ENCODE peak calls at places on chromosomes 2 and 18, in nine cellular contexts. T is esophagus squamous epithelium, C is breast epithelium, Z is brain microvascular endothelial cell, I is Panc1, U is neural progenitor cell, P is adrenal gland, A is NT2/D1, X is adipocyte. E is an unnamed sample.

GRCh38 chr2:42618972-42619371 is 50.5 kb downstream of the MTA3 start:
- DNase-seq in T (no peak), C (no peak), Z (peak; percentile 79), I (no peak), U (no peak), P (no peak), A (no peak), X (peak; percentile 77), E (no peak)

GRCh38 chr2:122627388-122627787 is 871.9 kb downstream of the TSN start:
- DNase-seq in T (no peak), C (no peak), Z (peak; percentile 37), I (no peak), U (no peak), P (no peak), A (no peak), X (no peak), E (no peak)

GRCh38 chr2:158599609-158600008 is 142.9 kb downstream of the PKP4 start:
- DNase-seq in T (no peak), C (no peak), Z (peak; percentile 8), I (no peak), U (no peak), P (no peak), A (no peak), X (no peak), E (no peak)

GRCh38 chr18:59867337-59868104 is 32.3 kb upstream of the PMAIP1 start:
- DNase-seq in T (no peak), C (no peak), Z (no peak), I (no peak), U (no peak), P (no peak), A (no peak), X (peak; percentile 51), E (no peak)

GRCh38 chr2:226515344-226516055 is 284.1 kb downstream of the IRS1 start:
- DNase-seq in T (no peak), C (no peak), Z (no peak), I (no peak), U (no peak), P (no peak), A (no peak), X (peak; percentile 76), E (no peak)

GRCh38 chr2:136238552-136239346 is 120.8 kb upstream of the CXCR4 start:
- DNase-seq in T (no peak), C (no peak), Z (peak; percentile 56), I (peak; percentile 8), U (peak; percentile 33), P (no peak), A (no peak), X (peak; percentile 3), E (no peak)

GRCh38 chr18:5296706-5297320 is 1.3 kb upstream of the ZBTB14 start:
- DNase-seq in T (peak; percentile 47), C (peak; percentile 82), Z (peak; percentile 78), I (peak; percentile 36), U (peak; percentile 91), P (peak; percentile 90), A (peak; percentile 81), X (peak; percentile 92), E (peak; percentile 90)

GRCh38 chr2:75602724-75603342 is 42.1 kb upstream of the EVA1A start:
- DNase-seq in T (no peak), C (no peak), Z (peak; percentile 82), I (no peak), U (no peak), P (no peak), A (no peak), X (peak; percentile 93), E (no peak)

GRCh38 chr2:79860233-79861058 is 347.6 kb downstream of the CTNNA2 start:
- DNase-seq in T (no peak), C (no peak), Z (no peak), I (no peak), U (peak; percentile 61), P (no peak), A (peak; percentile 35), X (peak; percentile 53), E (no peak)

GRCh38 chr2:64284751-64285150 is 140.5 kb upstream of the PELI1 start:
- DNase-seq in T (no peak), C (no peak), Z (no peak), I (no peak), U (no peak), P (no peak), A (no peak), X (no peak), E (no peak)

GRCh38 chr2:72146357-72147302 is 1.0 kb downstream of the CYP26B1 start:
- DNase-seq in T (no peak), C (peak; percentile 49), Z (no peak), I (no peak), U (peak; percentile 48), P (peak; percentile 11), A (no peak), X (no peak), E (peak; percentile 49)

GRCh38 chr2:8514748-8515389 is 167.0 kb upstream of the ID2 start:
- DNase-seq in T (no peak), C (no peak), Z (no peak), I (no peak), U (no peak), P (no peak), A (no peak), X (no peak), E (peak; percentile 6)

GRCh38 chr2:165745916-165746315 is 48.1 kb downstream of the GALNT3 start:
- DNase-seq in T (no peak), C (no peak), Z (no peak), I (no peak), U (no peak), P (no peak), A (no peak), X (peak; percentile 70), E (no peak)

GRCh38 chr18:46096651-46097300 is 1.3 kb downstream of the ATP5F1A start:
- DNase-seq in T (no peak), C (no peak), Z (no peak), I (no peak), U (no peak), P (no peak), A (no peak), X (peak; percentile 24), E (no peak)

GRCh38 chr2:205193829-205194228 is 488.5 kb upstream of the NRP2 start:
- DNase-seq in T (no peak), C (no peak), Z (no peak), I (no peak), U (no peak), P (no peak), A (no peak), X (no peak), E (no peak)

GRCh38 chr2:112216158-112216557 is 38.7 kb downstream of the ZC3H8 start:
- DNase-seq in T (no peak), C (no peak), Z (peak; percentile 16), I (no peak), U (no peak), P (no peak), A (no peak), X (no peak), E (no peak)
- H3K36me3 ChIP-seq in T (peaks cover 41% of the 10 kb centered on the region), C (no peaks in the 10 kb centered on the region), Z (no peaks in the 10 kb centered on the region), I (no peaks in the 10 kb centered on the region), U (peaks cover 10% of the 10 kb centered on the region), P (peaks cover 14% of the 10 kb centered on the region), A (peaks cover 28% of the 10 kb centered on the region), X (peaks cover 11% of the 10 kb centered on the region), E (no peaks in the 10 kb centered on the region)

GRCh38 chr2:55840460-55840859 is 83.1 kb downstream of the EFEMP1 start:
- DNase-seq in T (no peak), C (no peak), Z (no peak), I (no peak), U (no peak), P (no peak), A (no peak), X (no peak), E (no peak)

GRCh38 chr2:55842009-55842408 is 81.6 kb downstream of the EFEMP1 start:
- DNase-seq in T (no peak), C (no peak), Z (no peak), I (no peak), U (no peak), P (no peak), A (no peak), X (no peak), E (no peak)

GRCh38 chr2:55837073-55837472 is 86.5 kb downstream of the EFEMP1 start:
- DNase-seq in T (no peak), C (no peak), Z (no peak), I (no peak), U (peak; percentile 57), P (no peak), A (peak; percentile 39), X (no peak), E (no peak)

GRCh38 chr2:55839182-55839819 is 84.3 kb downstream of the EFEMP1 start:
- DNase-seq in T (no peak), C (no peak), Z (no peak), I (peak; percentile 75), U (peak; percentile 17), P (no peak), A (no peak), X (peak; percentile 40), E (peak; percentile 55)

GRCh38 chr2:55838653-55839052 is 84.9 kb downstream of the EFEMP1 start:
- DNase-seq in T (no peak), C (no peak), Z (no peak), I (no peak), U (no peak), P (no peak), A (no peak), X (no peak), E (no peak)
- H3K36me3 ChIP-seq in T (no peaks in the 10 kb centered on the region), C (no peaks in the 10 kb centered on the region), Z (no peaks in the 10 kb centered on the region), I (no peaks in the 10 kb centered on the region), U (no peaks in the 10 kb centered on the region), P (no peaks in the 10 kb centered on the region), A (no peaks in the 10 kb centered on the region), X (no peaks in the 10 kb centered on the region), E (no peaks in the 10 kb centered on the region)

GRCh38 chr2:134435936-134436335 is 182.1 kb downstream of the MGAT5 start:
- DNase-seq in T (no peak), C (no peak), Z (no peak), I (no peak), U (no peak), P (no peak), A (no peak), X (no peak), E (no peak)

GRCh38 chr2:134433469-134433868 is 179.6 kb downstream of the MGAT5 start:
- DNase-seq in T (no peak), C (no peak), Z (no peak), I (no peak), U (no peak), P (no peak), A (no peak), X (no peak), E (no peak)

GRCh38 chr2:134433934-134434333 is 180.1 kb downstream of the MGAT5 start:
- DNase-seq in T (no peak), C (no peak), Z (no peak), I (no peak), U (no peak), P (no peak), A (no peak), X (no peak), E (no peak)

GRCh38 chr2:134436706-134437105 is 182.8 kb downstream of the MGAT5 start:
- DNase-seq in T (no peak), C (no peak), Z (peak; percentile 24), I (no peak), U (no peak), P (no peak), A (no peak), X (no peak), E (no peak)

GRCh38 chr2:134435505-134435904 is 181.6 kb downstream of the MGAT5 start:
- DNase-seq in T (no peak), C (no peak), Z (no peak), I (no peak), U (no peak), P (no peak), A (no peak), X (no peak), E (no peak)
- H3K36me3 ChIP-seq in T (peaks cover 88% of the 10 kb centered on the region), C (no peaks in the 10 kb centered on the region), Z (no peaks in the 10 kb centered on the region), I (no peaks in the 10 kb centered on the region), U (no peaks in the 10 kb centered on the region), P (no peaks in the 10 kb centered on the region), A (peaks cover 26% of the 10 kb centered on the region), X (no peaks in the 10 kb centered on the region), E (no peaks in the 10 kb centered on the region)

GRCh38 chr18:63860536-63860930 is 27.0 kb upstream of the SERPINB2 start:
- DNase-seq in T (no peak), C (no peak), Z (no peak), I (no peak), U (no peak), P (no peak), A (no peak), X (no peak), E (no peak)
- H3K36me3 ChIP-seq in T (no peaks in the 10 kb centered on the region), C (no peaks in the 10 kb centered on the region), Z (no peaks in the 10 kb centered on the region), I (no peaks in the 10 kb centered on the region), U (no peaks in the 10 kb centered on the region), P (no peaks in the 10 kb centered on the region), A (no peaks in the 10 kb centered on the region), X (no peaks in the 10 kb centered on the region), E (no peaks in the 10 kb centered on the region)

E was measured in mucosa of descending colon.